ENCODE peak calls at places on chromosomes 1 and 21, in six cellular contexts. P is thoracic aorta, V is heart left ventricle, D is Peyer's patch, K is brain microvascular endothelial cell, B is GM23338. O is an unnamed sample.

GRCh38 chr1:32393832-32394140 is 455 bp downstream of the BSDC1 start:
- DNase-seq in P (no peak), V (no peak), D (no peak), K (no peak), B (peak; percentile 75), O (no peak)

GRCh38 chr1:12604114-12604874 is 13.7 kb downstream of the DHRS3 start:
- DNase-seq in P (no peak), V (peak; percentile 64), D (no peak), K (peak; percentile 99), B (no peak), O (no peak)

GRCh38 chr1:3369437-3370076 is 84.9 kb upstream of the ARHGEF16 start:
- DNase-seq in P (peak; percentile 79), V (peak; percentile 69), D (no peak), K (peak; percentile 89), B (no peak), O (peak; percentile 97)

GRCh38 chr1:35554261-35555211 is 2.7 kb downstream of the KIAA0319L start:
- DNase-seq in P (no peak), V (peak; percentile 48), D (no peak), K (no peak), B (peak; percentile 95), O (no peak)

GRCh38 chr1:205783904-205784303 is 8.6 kb upstream of the RAB29 start:
- DNase-seq in P (peak; percentile 49), V (peak; percentile 43), D (no peak), K (no peak), B (no peak), O (no peak)

GRCh38 chr1:202858306-202858705 is 30.6 kb downstream of the RABIF start:
- DNase-seq in P (no peak), V (peak; percentile 79), D (no peak), K (no peak), B (no peak), O (no peak)

GRCh38 chr1:13550663-13551062 is 33.0 kb upstream of the PDPN start:
- DNase-seq in P (no peak), V (no peak), D (no peak), K (no peak), B (no peak), O (peak; percentile 3)

GRCh38 chr1:183024352-183025337 is 1.4 kb downstream of the LAMC1 start:
- DNase-seq in P (no peak), V (no peak), D (no peak), K (no peak), B (no peak), O (no peak)

GRCh38 chr1:149979972-149980548 is 30.5 kb downstream of the OTUD7B start:
- DNase-seq in P (no peak), V (no peak), D (no peak), K (no peak), B (no peak), O (no peak)

GRCh38 chr1:84298336-84298687 is 3.2 kb upstream of the SAMD13 start:
- DNase-seq in P (peak; percentile 10), V (peak; percentile 74), D (peak; percentile 82), K (no peak), B (peak; percentile 49), O (peak; percentile 73)

GRCh38 chr1:178513278-178513983 is 522 bp downstream of the TEX35 start:
- DNase-seq in P (no peak), V (peak; percentile 68), D (peak; percentile 37), K (no peak), B (peak; percentile 49), O (no peak)

GRCh38 chr1:85623061-85623471 is 42.5 kb downstream of the CCN1 start:
- DNase-seq in P (no peak), V (no peak), D (no peak), K (peak; percentile 90), B (no peak), O (no peak)

GRCh38 chr1:200029624-200030074 is 2.1 kb downstream of the NR5A2 start:
- DNase-seq in P (no peak), V (no peak), D (peak; percentile 63), K (no peak), B (peak; percentile 79), O (peak; percentile 69)

GRCh38 chr1:24742090-24742938 is 2.9 kb upstream of the CLIC4 start:
- DNase-seq in P (no peak), V (no peak), D (no peak), K (peak; percentile 61), B (peak; percentile 82), O (no peak)

GRCh38 chr1:224626042-224626441 is 9.9 kb downstream of the CNIH3 start:
- DNase-seq in P (no peak), V (no peak), D (no peak), K (peak; percentile 85), B (no peak), O (no peak)

GRCh38 chr1:46131727-46132528 is 501 bp downstream of the PIK3R3 start:
- DNase-seq in P (no peak), V (peak; percentile 47), D (peak; percentile 54), K (peak; percentile 22), B (peak; percentile 45), O (peak; percentile 75)

GRCh38 chr1:164830628-164831027 is 271.6 kb downstream of the PBX1 start:
- DNase-seq in P (no peak), V (no peak), D (no peak), K (no peak), B (no peak), O (no peak)

GRCh38 chr21:28561772-28562171 is 430.9 kb downstream of the LTN1 start:
- DNase-seq in P (no peak), V (no peak), D (no peak), K (no peak), B (no peak), O (no peak)

GRCh38 chr1:180358649-180359048 is 128.6 kb downstream of the LHX4 start:
- DNase-seq in P (no peak), V (peak; percentile 55), D (no peak), K (peak; percentile 25), B (no peak), O (no peak)

GRCh38 chr1:94690033-94690712 is 130.0 kb upstream of the SLC44A3 start:
- DNase-seq in P (no peak), V (no peak), D (no peak), K (no peak), B (no peak), O (no peak)

GRCh38 chr1:78004719-78005346 is at the start of gene DNAJB4:
- DNase-seq in P (peak; percentile 29), V (peak; percentile 51), D (no peak), K (peak; percentile 97), B (peak; percentile 86), O (no peak)

GRCh38 chr1:198848649-198849048 is 209.8 kb downstream of the PTPRC start:
- DNase-seq in P (no peak), V (no peak), D (no peak), K (no peak), B (no peak), O (no peak)

GRCh38 chr1:175673236-175674150 is 69.9 kb downstream of the TNR start:
- DNase-seq in P (no peak), V (no peak), D (no peak), K (no peak), B (no peak), O (no peak)

GRCh38 chr1:153288634-153289275 is 24.0 kb downstream of the PGLYRP3 start:
- DNase-seq in P (no peak), V (no peak), D (no peak), K (no peak), B (peak; percentile 75), O (no peak)

GRCh38 chr21:44534688-44535087 is 5.3 kb downstream of the KRTAP10-1 start:
- DNase-seq in P (no peak), V (no peak), D (no peak), K (no peak), B (no peak), O (no peak)

GRCh38 chr1:50156241-50157010 is 47.7 kb downstream of the ELAVL4 start:
- DNase-seq in P (no peak), V (no peak), D (no peak), K (no peak), B (no peak), O (no peak)

GRCh38 chr1:32345289-32345827 is 9.3 kb upstream of the MARCKSL1 start:
- DNase-seq in P (no peak), V (no peak), D (no peak), K (no peak), B (no peak), O (no peak)

GRCh38 chr1:53686371-53687267 is 52.3 kb downstream of the GLIS1 start:
- DNase-seq in P (no peak), V (no peak), D (no peak), K (peak; percentile 45), B (no peak), O (no peak)

GRCh38 chr1:238647877-238648276 is 738.5 kb upstream of the CHRM3 start:
- DNase-seq in P (no peak), V (no peak), D (no peak), K (peak; percentile 99), B (peak; percentile 96), O (no peak)

GRCh38 chr1:45913183-45913924 is 109.9 kb downstream of the MAST2 start:
- DNase-seq in P (peak; percentile 59), V (peak; percentile 80), D (peak; percentile 62), K (peak; percentile 81), B (no peak), O (peak; percentile 78)

GRCh38 chr1:172893146-172893841 is 157.4 kb downstream of the TNFSF18 start:
- DNase-seq in P (no peak), V (peak; percentile 39), D (no peak), K (no peak), B (no peak), O (no peak)

GRCh38 chr1:34113887-34114286 is 51.1 kb downstream of the CSMD2 start:
- DNase-seq in P (no peak), V (no peak), D (no peak), K (peak; percentile 1), B (peak; percentile 89), O (no peak)

GRCh38 chr1:184755226-184756065 is 788 bp upstream of the EDEM3 start:
- DNase-seq in P (no peak), V (no peak), D (no peak), K (peak; percentile 49), B (peak; percentile 19), O (no peak)

GRCh38 chr1:229183583-229183982 is 87.3 kb upstream of the RAB4A start:
- DNase-seq in P (no peak), V (no peak), D (no peak), K (no peak), B (no peak), O (no peak)
- TF ChIP-seq CTCF in P (no peak), V (no peak), D (no peak), K (no peak), B (no peak), O (no peak)

GRCh38 chr1:154792899-154793298 is 77.2 kb downstream of the KCNN3 start:
- DNase-seq in P (no peak), V (no peak), D (no peak), K (no peak), B (no peak), O (no peak)
- H3K4me3 ChIP-seq in P (no peak overlapping the region), V (no peak overlapping the region), D (no peak overlapping the region), K (no peak overlapping the region), B (no peak overlapping the region), O (no peak overlapping the region)

GRCh38 chr1:26275580-26276431 is 4.1 kb upstream of the SH3BGRL3 start:
- DNase-seq in P (peak; percentile 62), V (peak; percentile 85), D (peak; percentile 86), K (peak; percentile 89), B (peak; percentile 96), O (peak; percentile 90)
- H3K27ac ChIP-seq in P (peak overlapping the region; percentile 98), V (peak overlapping the region; percentile 91), D (peak overlapping the region; percentile 92), K (peak overlapping the region; percentile 67), B (peak overlapping the region; percentile 77), O (peak overlapping the region; percentile 100)

DNA sequence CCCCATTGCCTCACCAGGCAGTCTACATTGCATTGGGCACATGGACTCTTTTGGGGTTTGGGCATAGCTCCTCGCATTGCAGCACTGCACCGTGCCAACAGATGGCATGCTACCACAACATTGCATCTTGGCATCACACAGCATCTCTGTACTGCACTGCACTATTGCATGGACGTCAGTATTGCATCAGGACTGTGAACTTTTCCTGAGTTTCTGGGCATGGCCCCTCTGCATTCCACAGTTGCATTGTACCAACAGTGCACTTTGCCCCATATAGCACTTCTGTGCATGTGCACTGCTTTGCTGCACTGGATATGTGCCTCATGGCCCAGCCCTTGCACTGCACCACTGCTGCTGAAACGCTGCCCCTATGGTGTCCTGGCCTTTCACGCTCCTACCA is 9.6 kb downstream of the PTPRU start:
- DNase-seq in P (no peak), V (no peak), D (no peak), K (peak; percentile 38), B (no peak), O (no peak)
- TF ChIP-seq CTCF in P (no peak), V (no peak), D (peak; percentile 51), K (peak; percentile 75), B (peak; percentile 41), O (no peak)

O was measured in coronary artery.